ENCODE peak calls at places on chromosomes 1 and 21, in nine cellular contexts. S, O, G, R, E, M, Y, Z and Q are unnamed samples.

GRCh38 chr1:59350521-59350920 is 53.6 kb downstream of the FGGY start:
- DNase-seq in Y (no peak), S (no peak), R (no peak), E (no peak), G (no peak), O (no peak), Z (no peak), M (no peak), Q (no peak)

GRCh38 chr1:25858494-25858893 is 763 bp downstream of the AUNIP start:
- DNase-seq in G (no peak), R (no peak), S (no peak), E (no peak), Y (no peak), O (no peak), Z (peak), M (no peak), Q (peak)

GRCh38 chr1:85952460-85952859 is 204.1 kb downstream of the COL24A1 start:
- DNase-seq in Y (no peak), G (no peak), M (no peak), Z (peak), E (no peak), S (peak), O (no peak), R (no peak), Q (no peak)

GRCh38 chr1:222314839-222315238 is 233.1 kb downstream of the HHIPL2 start:
- DNase-seq in Z (no peak), S (no peak), R (no peak), E (no peak), O (no peak), M (no peak), G (no peak), Y (no peak), Q (no peak)

GRCh38 chr1:93816970-93817738 is 61.9 kb downstream of the DNTTIP2 start:
- DNase-seq in O (peak), S (peak), R (no peak), M (no peak), E (no peak), Y (no peak), Z (peak), G (no peak), Q (peak)

GRCh38 chr1:160548183-160548582 is 25.1 kb upstream of the SLAMF6 start:
- DNase-seq in O (no peak), Y (no peak), S (no peak), Z (no peak), G (no peak), E (no peak), R (no peak), M (no peak), Q (no peak)

GRCh38 chr1:86788300-86789206 is 84.2 kb downstream of the SH3GLB1 start:
- DNase-seq in G (no peak), R (no peak), Z (peak), M (no peak), Y (peak), S (no peak), O (no peak), E (no peak), Q (peak)

GRCh38 chr21:41611441-41611840 is 103.5 kb upstream of the TMPRSS2 start:
- DNase-seq in E (no peak), S (no peak), Y (no peak), M (no peak), R (no peak), G (no peak), Z (no peak), O (no peak), Q (no peak)

GRCh38 chr1:52364235-52364839 is 1.7 kb downstream of the CC2D1B start:
- DNase-seq in Y (no peak), Z (peak), S (no peak), R (no peak), E (no peak), G (no peak), O (no peak), M (no peak), Q (no peak)

GRCh38 chr1:161089251-161089924 is at the start of gene NECTIN4:
- DNase-seq in G (no peak), Y (no peak), M (no peak), S (no peak), R (no peak), O (no peak), Z (peak), E (no peak), Q (no peak)

GRCh38 chr21:37521658-37522057 is 155.1 kb downstream of the DYRK1A start:
- DNase-seq in Z (no peak), S (no peak), Y (no peak), E (no peak), R (no peak), O (no peak), M (no peak), G (no peak), Q (no peak)

GRCh38 chr21:44612669-44613229 is 870 bp downstream of the KRTAP10-8 start:
- DNase-seq in S (no peak), Y (no peak), E (no peak), R (no peak), G (no peak), M (no peak), O (no peak), Z (no peak), Q (no peak)

GRCh38 chr1:67717876-67718275 is 32.9 kb downstream of the GADD45A start:
- DNase-seq in O (no peak), G (no peak), R (no peak), M (no peak), Z (peak), S (no peak), E (no peak), Y (no peak), Q (no peak)

GRCh38 chr1:208298593-208299233 is 54.5 kb upstream of the PLXNA2 start:
- DNase-seq in O (no peak), R (no peak), Z (peak), M (no peak), Y (no peak), G (no peak), S (peak), E (no peak), Q (no peak)

GRCh38 chr1:42157667-42158066 is 4.5 kb downstream of the GUCA2B start:
- DNase-seq in Z (peak), G (no peak), R (no peak), S (no peak), Y (no peak), E (no peak), M (no peak), O (peak), Q (no peak)

GRCh38 chr1:231683439-231684165 is 57.0 kb downstream of the DISC1 start:
- DNase-seq in Y (no peak), M (no peak), G (no peak), O (no peak), E (no peak), S (no peak), Z (peak), R (no peak), Q (no peak)

GRCh38 chr1:43743206-43743605 is 35.9 kb downstream of the ST3GAL3 start:
- DNase-seq in E (no peak), R (no peak), Y (no peak), G (no peak), S (no peak), O (no peak), M (no peak), Z (peak), Q (no peak)

GRCh38 chr1:8083739-8084484 is 57.8 kb upstream of the ERRFI1 start:
- DNase-seq in G (no peak), S (no peak), E (no peak), M (no peak), Y (peak), O (no peak), Z (no peak), R (no peak), Q (no peak)

GRCh38 chr1:47755368-47755990 is 241.7 kb downstream of the TRABD2B start:
- DNase-seq in E (peak), S (no peak), R (peak), Y (no peak), M (peak), O (no peak), G (no peak), Z (no peak), Q (no peak)

GRCh38 chr1:39720094-39720999 is 18.3 kb upstream of the PPIE start:
- DNase-seq in E (no peak), S (peak), G (peak), Y (peak), M (no peak), R (no peak), Z (peak), O (peak), Q (no peak)

GRCh38 chr1:162347281-162347680 is 29.4 kb downstream of the SPATA46 start:
- DNase-seq in Y (no peak), S (no peak), R (no peak), O (no peak), G (no peak), Z (no peak), M (no peak), E (no peak), Q (no peak)

GRCh38 chr1:88985033-88985432 is 7.4 kb downstream of the KYAT3 start:
- DNase-seq in R (no peak), G (peak), S (no peak), E (no peak), O (no peak), Z (no peak), Y (peak), M (no peak), Q (no peak)

GRCh38 chr21:18340387-18340942 is 63.1 kb downstream of the TMPRSS15 start:
- DNase-seq in Z (no peak), E (no peak), R (no peak), S (no peak), Y (peak), M (no peak), O (no peak), G (no peak), Q (no peak)

GRCh38 chr1:17109897-17110554 is 9.2 kb downstream of the PADI2 start:
- DNase-seq in O (no peak), E (no peak), Z (peak), G (no peak), M (no peak), R (no peak), S (no peak), Y (no peak), Q (no peak)

GRCh38 chr21:29073222-29074006 is at the start of gene CCT8:
- DNase-seq in S (peak), M (peak), E (peak), O (peak), R (peak), G (peak), Z (peak), Y (peak), Q (peak)

GRCh38 chr1:89987170-89987819 is 7.6 kb upstream of the ZNF326 start:
- DNase-seq in O (peak), Z (peak), S (peak), G (peak), Y (peak), E (peak), M (peak), R (peak), Q (peak)

GRCh38 chr1:22284906-22285544 is 142.1 kb upstream of the WNT4 start:
- DNase-seq in S (no peak), G (no peak), R (no peak), Y (no peak), E (no peak), O (no peak), M (no peak), Z (no peak), Q (no peak)

GRCh38 chr1:221087919-221088318 is 208.7 kb downstream of the HLX start:
- DNase-seq in Z (no peak), R (no peak), E (no peak), Y (no peak), O (no peak), M (no peak), G (no peak), S (no peak), Q (no peak)